ENCODE peak calls at places on chromosomes 5 and 9, in five cellular contexts. K is upper lobe of left lung, R is GM12878, U is K562, W is HepG2. E is an unnamed sample.

GRCh38 chr9:84405666-84406065 is 65.1 kb upstream of the SLC28A3 start:
- ATAC-seq in U (no peak), R (no peak), W (no peak), K (no peak), E (no peak)

GRCh38 chr9:132698989-132699388 is 28.7 kb downstream of the GTF3C4 start:
- ATAC-seq in W (no peak), R (no peak), K (no peak), U (no peak), E (no peak)

GRCh38 chr5:125890387-125890955 is 532.7 kb upstream of the GRAMD2B start:
- ATAC-seq in W (no peak), K (no peak), U (no peak), R (no peak), E (no peak)

GRCh38 chr9:116700882-116701836 is 14.1 kb downstream of the TRIM32 start:
- ATAC-seq in U (no peak), R (peak; percentile 62), K (no peak), W (no peak), E (no peak)

GRCh38 chr9:113594484-113595299 is 131.2 kb downstream of the RGS3 start:
- ATAC-seq in U (no peak), K (no peak), R (no peak), W (no peak), E (no peak)

GRCh38 chr5:158522001-158522400 is 577.7 kb downstream of the EBF1 start:
- ATAC-seq in W (no peak), R (no peak), U (no peak), K (peak; percentile 60), E (peak; percentile 20)

GRCh38 chr5:1799602-1800469 is at the start of gene MRPL36:
- ATAC-seq in U (peak; percentile 85), W (peak; percentile 80), K (peak; percentile 94), R (peak; percentile 82), E (peak; percentile 92)

GRCh38 chr5:43917925-43918324 is 314.9 kb downstream of the NNT start:
- ATAC-seq in W (no peak), U (no peak), K (no peak), R (no peak), E (no peak)

GRCh38 chr9:112011051-112011620 is 114.5 kb downstream of the UGCG start:
- ATAC-seq in U (no peak), W (no peak), R (no peak), K (no peak), E (no peak)

GRCh38 chr5:172805736-172806255 is 28.3 kb upstream of the ERGIC1 start:
- ATAC-seq in W (no peak), K (no peak), U (peak; percentile 8), R (no peak), E (no peak)

GRCh38 chr9:114706709-114707108 is 24.7 kb upstream of the TEX48 start:
- ATAC-seq in R (no peak), K (no peak), W (no peak), U (no peak), E (no peak)

GRCh38 chr9:77194423-77194822 is 17.1 kb downstream of the VPS13A start:
- ATAC-seq in W (no peak), U (peak; percentile 54), K (no peak), R (no peak), E (no peak)

GRCh38 chr5:79806741-79807140 is 117.1 kb downstream of the CMYA5 start:
- ATAC-seq in R (peak; percentile 50), U (no peak), K (no peak), W (no peak), E (no peak)

GRCh38 chr9:13942695-13943094 is 371.2 kb downstream of the NFIB start:
- ATAC-seq in U (no peak), K (peak; percentile 89), R (no peak), W (no peak), E (peak; percentile 84)

GRCh38 chr5:84983093-84983492 is 598.4 kb upstream of the EDIL3 start:
- ATAC-seq in W (no peak), K (no peak), U (no peak), R (no peak), E (no peak)

GRCh38 chr5:31453522-31453921 is 78.4 kb downstream of the DROSHA start:
- ATAC-seq in R (no peak), W (no peak), K (no peak), U (no peak), E (no peak)

GRCh38 chr5:158466196-158466595 is 607.3 kb upstream of the CLINT1 start:
- ATAC-seq in R (no peak), W (no peak), K (no peak), U (no peak), E (no peak)

GRCh38 chr5:34042302-34042701 is 711 bp downstream of the C1QTNF3 start:
- ATAC-seq in W (no peak), U (no peak), R (peak; percentile 63), K (peak; percentile 74), E (peak; percentile 37)

GRCh38 chr5:167819406-167819805 is 472.0 kb upstream of the WWC1 start:
- ATAC-seq in U (no peak), R (peak; percentile 97), K (no peak), W (no peak), E (no peak)

GRCh38 chr5:171989946-171990712 is 16.3 kb downstream of the FBXW11 start:
- ATAC-seq in K (no peak), R (no peak), W (no peak), U (no peak), E (no peak)

GRCh38 chr5:151686673-151687378 is at the start of gene SPARC:
- ATAC-seq in K (peak; percentile 90), U (peak; percentile 75), W (peak; percentile 92), R (peak; percentile 79), E (peak; percentile 89)

GRCh38 chr5:179439181-179439990 is 94.1 kb upstream of the ADAMTS2 start:
- ATAC-seq in R (no peak), W (no peak), U (no peak), K (no peak), E (no peak)

GRCh38 chr9:95137587-95138145 is 179.8 kb downstream of the FANCC start:
- ATAC-seq in R (no peak), W (no peak), K (peak; percentile 15), U (no peak), E (peak; percentile 50)

GRCh38 chr9:15295761-15296405 is 11.1 kb downstream of the TTC39B start:
- ATAC-seq in U (no peak), K (peak; percentile 76), W (peak; percentile 69), R (peak; percentile 80), E (peak; percentile 58)

GRCh38 chr9:91902465-91903125 is 47.4 kb downstream of the ROR2 start:
- ATAC-seq in K (no peak), R (no peak), W (no peak), U (no peak), E (no peak)

GRCh38 chr5:36763454-36763853 is 113.1 kb upstream of the NIPBL start:
- ATAC-seq in U (no peak), W (no peak), R (no peak), K (peak; percentile 40), E (no peak)

GRCh38 chr5:66646570-66646969 is 50.4 kb downstream of the MAST4 start:
- ATAC-seq in W (no peak), K (peak; percentile 79), U (no peak), R (no peak), E (peak; percentile 60)

GRCh38 chr5:146059349-146060220 is 45.8 kb downstream of the PLAC8L1 start:
- ATAC-seq in R (no peak), W (no peak), K (no peak), U (peak; percentile 19), E (no peak)

GRCh38 chr9:89720721-89721660 is 116.2 kb downstream of the GADD45G start:
- ATAC-seq in U (no peak), R (no peak), K (peak; percentile 48), W (no peak), E (no peak)

GRCh38 chr9:135840539-135840938 is 66.8 kb downstream of the CAMSAP1 start:
- ATAC-seq in W (no peak), U (no peak), K (no peak), R (no peak), E (no peak)

GRCh38 chr9:33379666-33380389 is 22.5 kb downstream of the AQP7 start:
- ATAC-seq in R (peak; percentile 16), U (no peak), W (peak; percentile 18), K (no peak), E (no peak)

GRCh38 chr9:122141671-122142070 is 17.9 kb downstream of the NDUFA8 start:
- ATAC-seq in R (no peak), U (no peak), K (no peak), W (no peak), E (no peak)

GRCh38 chr9:122140368-122141193 is 19.0 kb downstream of the NDUFA8 start:
- ATAC-seq in R (no peak), U (no peak), K (no peak), W (peak; percentile 73), E (no peak)

GRCh38 chr9:122134822-122135528 is 24.6 kb downstream of the NDUFA8 start:
- ATAC-seq in U (peak; percentile 64), W (no peak), K (no peak), R (no peak), E (no peak)

GRCh38 chr9:122135529-122135859 is 24.1 kb downstream of the NDUFA8 start:
- ATAC-seq in R (no peak), U (no peak), W (no peak), K (no peak), E (no peak)

GRCh38 chr9:122138560-122139268 is 20.9 kb downstream of the NDUFA8 start:
- ATAC-seq in U (no peak), K (no peak), W (peak; percentile 95), R (no peak), E (no peak)
- H3K27me3 ChIP-seq in U (peaks cover 3% of the 10 kb centered on the region), K (no peaks in the 10 kb centered on the region), W (no peaks in the 10 kb centered on the region), R (no peaks in the 10 kb centered on the region), E (no peaks in the 10 kb centered on the region)

DNA sequence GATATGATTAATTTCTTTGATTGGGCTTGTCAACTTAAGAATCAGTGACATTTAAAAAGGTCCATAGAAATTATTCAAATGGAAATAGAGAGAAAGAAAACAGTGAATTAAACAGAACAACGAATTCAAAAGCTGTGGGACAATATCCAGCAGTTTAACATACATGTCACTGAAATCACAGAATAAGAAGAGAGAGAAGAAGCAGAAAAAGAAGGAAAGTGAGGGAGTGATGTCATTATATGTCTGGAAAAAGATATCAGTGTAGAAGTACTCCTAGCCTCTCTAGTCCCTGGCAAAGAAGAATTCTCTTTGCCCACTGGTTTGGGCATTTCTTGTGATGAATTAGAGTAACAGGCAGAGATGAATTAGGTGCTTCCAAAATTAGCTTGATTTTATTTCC is 109.2 kb upstream of the ABCA1 start:
- ATAC-seq in W (no peak), U (no peak), R (no peak), K (no peak), E (no peak)
- TF ChIP-seq EP300 in W (no peak), U (no peak), R (no peak), K (no peak), E (no peak)

DNA sequence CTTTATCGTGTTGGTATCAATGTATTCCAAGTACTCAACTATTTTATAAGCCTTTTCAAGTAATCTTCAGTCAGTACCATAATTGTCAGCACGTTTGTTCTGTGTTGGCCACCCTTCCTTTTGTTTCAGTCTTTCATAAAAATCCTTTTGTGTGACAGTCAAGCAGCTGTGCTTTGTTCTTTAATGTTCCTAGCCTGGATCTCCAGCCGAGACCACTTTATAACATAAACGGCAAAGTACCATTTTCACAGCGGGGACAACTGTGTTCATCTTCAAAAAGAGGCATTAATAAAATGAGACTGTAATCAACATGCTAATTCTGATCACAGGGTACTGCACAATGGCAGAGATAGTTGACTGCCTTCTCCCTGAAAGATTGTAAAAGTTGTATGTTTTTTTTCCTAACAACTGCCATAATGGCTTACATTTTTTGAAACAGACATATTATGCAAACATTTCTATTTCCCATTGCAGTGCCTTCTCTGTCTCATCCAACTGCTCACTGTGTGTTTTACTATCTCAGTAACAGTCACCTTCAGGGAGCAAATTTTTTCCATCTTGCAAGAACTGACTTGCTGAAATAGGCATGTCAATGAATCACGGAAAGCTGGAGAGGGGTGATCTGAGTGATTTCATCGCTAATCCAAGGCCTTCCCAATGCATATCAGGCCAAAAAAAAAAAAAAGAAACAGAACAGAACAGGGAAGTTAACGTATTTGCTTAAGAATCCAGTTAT is 828.5 kb upstream of the DMAC1 start:
- ATAC-seq in U (no peak), K (peak; percentile 68), R (no peak), W (no peak), E (no peak)
- TF ChIP-seq POLR2AphosphoS5 in U (no peak), K (no peak), R (no peak), W (no peak), E (no peak)

GRCh38 chr5:68290260-68290674 is 74.7 kb downstream of the PIK3R1 start:
- ATAC-seq in U (peak; percentile 78), W (no peak), K (no peak), R (no peak), E (no peak)
- H3K27me3 ChIP-seq in U (no peaks in the 10 kb centered on the region), W (no peaks in the 10 kb centered on the region), K (no peaks in the 10 kb centered on the region), R (no peaks in the 10 kb centered on the region), E (no peaks in the 10 kb centered on the region)